ENCODE peak calls at places on chromosomes 1 and 21, in four cellular contexts. X, D, K and Q are unnamed samples.

GRCh38 chr1:68970571-68970970 is 473.7 kb upstream of the DEPDC1 start:
- DNase-seq in X (no peak), K (no peak), D (no peak), Q (no peak)

GRCh38 chr1:31669786-31670582 is 25.3 kb upstream of the PEF1 start:
- DNase-seq in K (peak; percentile 56), X (peak; percentile 87), D (peak; percentile 72), Q (peak; percentile 83)

GRCh38 chr1:164602480-164603093 is 43.6 kb downstream of the PBX1 start:
- DNase-seq in D (no peak), X (peak; percentile 71), K (no peak), Q (peak; percentile 64)

GRCh38 chr1:107782192-107782845 is 182.7 kb downstream of the VAV3 start:
- DNase-seq in X (no peak), K (peak; percentile 25), D (no peak), Q (no peak)

GRCh38 chr21:19490481-19490880 is 1086.9 kb upstream of the TMPRSS15 start:
- DNase-seq in D (no peak), K (no peak), X (no peak), Q (no peak)

GRCh38 chr1:100455478-100456072 is 82.4 kb upstream of the GPR88 start:
- DNase-seq in X (no peak), D (no peak), K (peak; percentile 6), Q (no peak)

GRCh38 chr21:46092026-46092764 is 5.7 kb upstream of the COL6A2 start:
- DNase-seq in D (peak; percentile 92), X (no peak), K (no peak), Q (peak; percentile 60)

GRCh38 chr1:37481289-37482003 is 7.1 kb downstream of the ZC3H12A start:
- DNase-seq in X (no peak), D (peak; percentile 58), K (no peak), Q (no peak)

GRCh38 chr1:36486436-36487335 is 4.0 kb upstream of the CSF3R start:
- DNase-seq in D (peak; percentile 74), X (peak; percentile 70), K (no peak), Q (peak; percentile 46)

GRCh38 chr1:115310821-115311220 is 27.2 kb downstream of the NGF start:
- DNase-seq in X (no peak), D (no peak), K (no peak), Q (no peak)

GRCh38 chr1:9235123-9235513 is 544 bp downstream of the H6PD start:
- DNase-seq in X (peak; percentile 41), K (no peak), D (no peak), Q (no peak)

GRCh38 chr1:217982711-217983405 is 302.2 kb upstream of the RRP15 start:
- DNase-seq in D (no peak), K (no peak), X (no peak), Q (no peak)

GRCh38 chr1:14955986-14956385 is 197.6 kb upstream of the TMEM51 start:
- DNase-seq in X (no peak), K (no peak), D (no peak), Q (no peak)

GRCh38 chr1:54540891-54541290 is 7.1 kb upstream of the ACOT11 start:
- DNase-seq in X (no peak), K (no peak), D (no peak), Q (no peak)

GRCh38 chr1:208357663-208358507 is 113.7 kb upstream of the PLXNA2 start:
- DNase-seq in D (no peak), K (no peak), X (no peak), Q (no peak)

GRCh38 chr1:20787100-20787774 is at the start of gene HP1BP3:
- DNase-seq in D (peak; percentile 64), X (peak; percentile 79), K (peak; percentile 93), Q (peak; percentile 85)

GRCh38 chr1:94050263-94050662 is 70.7 kb downstream of the ABCA4 start:
- DNase-seq in K (no peak), X (no peak), D (no peak), Q (no peak)

GRCh38 chr1:147077523-147077922 is 94.7 kb downstream of the PRKAB2 start:
- DNase-seq in X (no peak), D (no peak), K (peak; percentile 18), Q (no peak)

GRCh38 chr1:36136535-36136934 is 11.5 kb upstream of the COL8A2 start:
- DNase-seq in X (no peak), D (peak; percentile 79), K (no peak), Q (no peak)

GRCh38 chr1:150560011-150560438 is 10.8 kb downstream of the ADAMTSL4 start:
- DNase-seq in K (peak; percentile 92), X (peak; percentile 73), D (no peak), Q (peak; percentile 78)

GRCh38 chr1:10399487-10399917 is 638 bp downstream of the PGD start:
- DNase-seq in D (no peak), X (peak; percentile 7), K (no peak), Q (peak; percentile 28)

GRCh38 chr1:23083714-23084480 is 64.6 kb downstream of the KDM1A start:
- DNase-seq in X (no peak), D (peak; percentile 73), K (no peak), Q (peak; percentile 35)

GRCh38 chr1:102853701-102854187 is 254.6 kb downstream of the COL11A1 start:
- DNase-seq in X (no peak), D (no peak), K (no peak), Q (no peak)

GRCh38 chr21:43304621-43305335 is 122.2 kb downstream of the SIK1 start:
- DNase-seq in K (no peak), D (no peak), X (no peak), Q (peak; percentile 12)

GRCh38 chr1:245858683-245859509 is 648.2 kb downstream of the SMYD3 start:
- DNase-seq in X (no peak), K (peak; percentile 49), D (no peak), Q (no peak)

GRCh38 chr1:52281518-52281917 is 84.5 kb downstream of the CC2D1B start:
- DNase-seq in D (no peak), X (no peak), K (no peak), Q (no peak)

GRCh38 chr1:53835491-53835890 is 2.6 kb downstream of the NDC1 start:
- DNase-seq in D (no peak), X (no peak), K (no peak), Q (no peak)

GRCh38 chr21:46052703-46053651 is 44.9 kb upstream of the COL6A2 start:
- DNase-seq in D (peak; percentile 59), X (no peak), K (no peak), Q (no peak)

GRCh38 chr21:46554431-46555224 is 50.3 kb downstream of the S100B start:
- DNase-seq in K (no peak), D (no peak), X (no peak), Q (no peak)

GRCh38 chr1:236812334-236813030 is 17.4 kb downstream of the MTR start:
- DNase-seq in K (no peak), D (no peak), X (no peak), Q (no peak)
- H3K27ac ChIP-seq in K (no peak overlapping the region), D (no peak overlapping the region), X (peak overlapping the region; percentile 10), Q (no peak overlapping the region)

GRCh38 chr1:192529811-192530210 is 45.8 kb upstream of the RGS1 start:
- DNase-seq in K (no peak), X (no peak), D (no peak), Q (no peak)
- H3K27ac ChIP-seq in K (peak overlapping the region; percentile 99), X (peak overlapping the region; percentile 10), D (peak overlapping the region; percentile 23), Q (no peak overlapping the region)

DNA sequence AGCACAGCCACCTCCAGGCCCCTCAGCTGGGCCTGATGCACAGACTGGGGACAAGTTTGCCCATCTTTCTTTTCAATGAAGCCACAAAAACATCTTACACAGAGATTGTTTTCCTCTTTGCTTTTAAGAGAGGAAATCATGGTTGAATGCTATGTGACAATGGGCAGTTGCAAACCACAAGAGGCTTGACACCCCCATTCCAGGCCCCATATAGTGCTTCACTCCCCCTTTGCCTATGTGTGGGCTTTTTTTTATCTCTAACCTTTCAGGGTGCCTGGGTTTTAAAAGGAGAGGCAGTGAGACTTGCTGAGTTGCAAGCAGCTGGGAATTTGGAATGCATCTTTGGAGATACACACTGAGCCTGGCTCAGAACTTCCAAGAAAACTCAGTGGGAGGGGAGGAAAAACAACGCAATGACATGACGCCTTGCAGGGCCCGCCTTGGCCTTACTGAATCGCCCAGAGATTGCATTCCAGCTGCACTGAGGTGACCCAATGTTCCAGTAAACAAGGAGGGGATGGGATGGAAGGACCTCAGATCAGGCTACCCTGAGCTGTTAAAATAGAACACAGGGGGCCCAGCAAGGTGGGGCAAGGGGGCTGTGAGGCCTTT is 145.2 kb upstream of the ZNF648 start:
- DNase-seq in K (no peak), X (no peak), D (peak; percentile 92), Q (peak; percentile 69)
- H3K27ac ChIP-seq in K (no peak overlapping the region), X (no peak overlapping the region), D (peak overlapping the region; percentile 67), Q (peak overlapping the region; percentile 79)

DNA sequence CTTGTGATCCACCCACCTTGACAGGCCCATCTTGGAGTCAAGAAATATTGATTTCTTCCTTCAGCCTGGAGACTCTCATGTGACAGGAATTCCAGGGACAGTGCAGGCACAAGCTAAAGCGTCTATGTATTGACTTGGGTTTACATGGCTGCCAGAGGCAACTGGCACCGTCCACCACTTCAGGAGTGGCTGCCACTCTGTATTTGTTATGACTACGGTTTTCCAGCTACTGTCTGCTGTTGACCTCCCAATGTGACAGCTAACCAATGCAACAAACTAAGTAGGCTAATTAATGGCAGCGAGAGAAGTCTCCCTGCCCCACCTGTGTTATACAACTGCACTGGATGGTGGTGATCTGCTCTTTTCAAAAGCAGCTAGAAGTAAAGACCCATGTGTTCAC is 56.9 kb downstream of the CD58 start:
- DNase-seq in X (no peak), K (no peak), D (no peak), Q (peak; percentile 53)
- H3K27ac ChIP-seq in X (no peak overlapping the region), K (no peak overlapping the region), D (peak overlapping the region; percentile 40), Q (peak overlapping the region; percentile 82)